ENCODE peak calls at places on chromosomes 13 and 19, in six cellular contexts. B is cardiac fibroblast, A is endothelial cell, O is neural progenitor cell, D is nephron progenitor cell, R is Caco-2. L is an unnamed sample.

GRCh38 chr13:97121894-97122293 is 100.2 kb upstream of the MBNL2 start:
- DNase-seq in R (no peak), D (no peak), A (no peak), B (peak), O (no peak), L (no peak)

GRCh38 chr13:112690242-112690943 is 555 bp downstream of the ATP11A start:
- DNase-seq in R (no peak), B (peak), D (peak), A (peak), O (peak), L (peak)

GRCh38 chr19:22260499-22260898 is 25.7 kb upstream of the ZNF729 start:
- DNase-seq in A (no peak), D (no peak), O (no peak), R (no peak), B (no peak), L (no peak)

GRCh38 chr19:15519433-15519976 is 11.2 kb downstream of the CYP4F22 start:
- DNase-seq in O (no peak), A (no peak), R (no peak), D (no peak), B (no peak), L (no peak)

GRCh38 chr19:2723345-2723715 is 2.2 kb upstream of the DIRAS1 start:
- DNase-seq in R (no peak), D (no peak), B (no peak), O (no peak), A (no peak), L (no peak)

GRCh38 chr19:5154129-5154798 is 185.4 kb downstream of the KDM4B start:
- DNase-seq in R (peak), B (peak), O (peak), A (peak), D (peak), L (peak)

GRCh38 chr19:58279042-58279924 is 528 bp downstream of the ZNF8 start:
- DNase-seq in A (peak), D (peak), R (peak), O (peak), B (peak), L (peak)

GRCh38 chr13:48994731-48995130 is 19.0 kb downstream of the FNDC3A start:
- DNase-seq in D (no peak), B (peak), A (no peak), O (no peak), R (no peak), L (no peak)

GRCh38 chr13:42392706-42393572 is 121.0 kb downstream of the AKAP11 start:
- DNase-seq in A (no peak), B (no peak), O (no peak), R (no peak), D (no peak), L (no peak)

GRCh38 chr19:31114585-31114984 is 234.7 kb downstream of the TSHZ3 start:
- DNase-seq in O (no peak), R (no peak), B (no peak), A (no peak), D (no peak), L (no peak)

GRCh38 chr13:98706446-98707110 is 45.9 kb downstream of the SLC15A1 start:
- DNase-seq in B (peak), O (no peak), A (no peak), R (peak), D (no peak), L (no peak)

GRCh38 chr19:13872695-13873389 is 4.1 kb upstream of the NANOS3 start:
- DNase-seq in O (peak), B (no peak), R (no peak), D (peak), A (peak), L (no peak)

GRCh38 chr13:70613295-70613694 is 505.0 kb upstream of the KLHL1 start:
- DNase-seq in O (no peak), A (no peak), B (no peak), D (no peak), R (no peak), L (no peak)
- TF ChIP-seq CTCF in O (peak), A (peak), B (no peak), D (peak), R (peak), L (no peak)

GRCh38 chr13:95300625-95301134 is 571 bp downstream of the ABCC4 start:
- DNase-seq in A (peak), D (peak), R (peak), O (peak), B (peak), L (peak)
- TF ChIP-seq CTCF in A (no peak), D (no peak), R (peak), O (peak), B (no peak), L (no peak)

GRCh38 chr19:1167687-1168561 is 6.1 kb downstream of the SBNO2 start:
- DNase-seq in O (no peak), A (no peak), B (no peak), D (no peak), R (no peak), L (no peak)
- TF ChIP-seq CTCF in O (no peak), A (no peak), B (no peak), D (no peak), R (no peak), L (no peak)

GRCh38 chr19:44499962-44500949 is at the start of gene ZNF180:
- DNase-seq in R (peak), O (peak), D (peak), A (peak), B (peak), L (peak)
- TF ChIP-seq CTCF in R (peak), O (peak), D (peak), A (peak), B (peak), L (peak)

DNA sequence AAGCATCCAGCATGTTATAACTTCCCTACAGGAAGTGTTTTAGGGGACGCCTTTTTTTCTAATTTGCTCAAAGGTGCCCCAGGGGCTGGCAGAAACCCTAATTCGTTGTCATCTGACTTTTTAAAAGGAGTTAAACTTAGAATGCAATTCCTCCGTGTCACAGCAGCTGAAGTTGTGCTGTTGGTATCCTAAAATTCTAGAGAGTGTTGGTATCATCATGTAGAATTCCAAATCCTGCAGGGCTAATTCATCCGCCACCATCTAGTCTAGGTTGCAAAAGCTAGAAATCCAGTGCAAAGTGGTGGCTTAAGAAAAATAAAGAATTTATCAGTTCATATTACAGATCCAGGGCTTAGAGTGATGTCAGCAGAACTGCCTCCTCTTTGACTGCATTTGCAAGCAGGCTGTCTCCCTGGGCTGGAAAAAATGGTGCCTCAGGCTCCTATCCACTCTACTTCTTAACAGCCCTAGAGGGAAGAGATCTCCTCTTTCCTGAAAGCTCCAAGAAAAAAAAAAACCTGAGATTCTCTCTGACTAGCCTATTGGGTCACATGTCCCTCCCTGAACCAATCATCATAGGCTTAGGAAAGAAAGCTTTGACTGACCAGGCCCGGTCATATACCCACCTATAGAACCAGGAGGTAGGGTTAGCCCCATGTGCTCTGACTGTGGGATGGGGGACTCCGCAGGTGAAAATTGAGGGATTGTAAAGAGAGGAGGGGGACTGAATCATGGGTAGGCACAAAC is 73.0 kb downstream of the MAP4K1 start:
- DNase-seq in R (no peak), A (no peak), O (peak), D (no peak), B (peak), L (no peak)
- TF ChIP-seq CTCF in R (peak), A (no peak), O (peak), D (no peak), B (peak), L (no peak)

GRCh38 chr13:113758651-113759524 is at the start of gene TMEM255B:
- DNase-seq in O (peak), A (peak), B (peak), D (peak), R (peak), L (peak)
- TF ChIP-seq CTCF in O (peak), A (no peak), B (no peak), D (no peak), R (peak), L (no peak)

GRCh38 chr13:113820813-113821651 is 42.8 kb downstream of the GAS6 start:
- DNase-seq in A (no peak), D (peak), R (no peak), O (no peak), B (peak), L (no peak)
- TF ChIP-seq CTCF in A (no peak), D (no peak), R (no peak), O (no peak), B (peak), L (no peak)

L was measured in stomach.